ENCODE peak calls at places on chromosomes 7 and 10, in six cellular contexts. U, B, E, C, Q and Y are unnamed samples.

GRCh38 chr10:44473146-44473545 is 88.2 kb upstream of the CXCL12 start:
- DNase-seq in U (no peak), B (no peak), E (no peak), C (no peak), Q (no peak), Y (no peak)

GRCh38 chr7:51590746-51591145 is 274.1 kb upstream of the COBL start:
- DNase-seq in U (no peak), B (no peak), E (no peak), C (no peak), Q (no peak), Y (no peak)

GRCh38 chr7:33895025-33895804 is 10.1 kb upstream of the BMPER start:
- DNase-seq in U (peak; percentile 86), B (peak; percentile 79), E (peak; percentile 78), C (peak; percentile 80), Q (peak; percentile 58), Y (peak; percentile 85)

GRCh38 chr10:128536259-128536658 is 410.0 kb upstream of the MKI67 start:
- DNase-seq in U (no peak), B (no peak), E (no peak), C (no peak), Q (no peak), Y (no peak)

GRCh38 chr7:110839866-110840265 is 251.1 kb upstream of the LRRN3 start:
- DNase-seq in U (no peak), B (no peak), E (peak; percentile 76), C (no peak), Q (no peak), Y (no peak)

GRCh38 chr10:85012305-85012704 is 683.9 kb downstream of the CCSER2 start:
- DNase-seq in U (no peak), B (no peak), E (no peak), C (no peak), Q (no peak), Y (no peak)

GRCh38 chr10:119494224-119495060 is 48.1 kb downstream of the RGS10 start:
- DNase-seq in U (no peak), B (no peak), E (peak; percentile 71), C (no peak), Q (no peak), Y (no peak)

GRCh38 chr7:96921771-96922170 is 83.6 kb upstream of the DLX6 start:
- DNase-seq in U (no peak), B (no peak), E (no peak), C (no peak), Q (no peak), Y (no peak)

GRCh38 chr10:80506836-80507483 is 30.7 kb upstream of the SH2D4B start:
- DNase-seq in U (no peak), B (no peak), E (no peak), C (no peak), Q (no peak), Y (no peak)

GRCh38 chr10:114068054-114068707 is 24.5 kb downstream of the ADRB1 start:
- DNase-seq in U (no peak), B (peak; percentile 20), E (no peak), C (no peak), Q (no peak), Y (no peak)

GRCh38 chr7:138116156-138116555 is 39.9 kb downstream of the AKR1D1 start:
- DNase-seq in U (no peak), B (no peak), E (peak; percentile 9), C (no peak), Q (no peak), Y (no peak)

GRCh38 chr7:44063894-44064651 is 1.3 kb downstream of the PGAM2 start:
- DNase-seq in U (no peak), B (no peak), E (no peak), C (no peak), Q (no peak), Y (no peak)

GRCh38 chr7:21526007-21526406 is 16.8 kb upstream of the DNAH11 start:
- DNase-seq in U (no peak), B (peak; percentile 15), E (peak; percentile 21), C (no peak), Q (no peak), Y (no peak)

GRCh38 chr10:42951486-42952251 is 125.2 kb upstream of the RET start:
- DNase-seq in U (no peak), B (no peak), E (no peak), C (no peak), Q (no peak), Y (no peak)

GRCh38 chr7:158824028-158824427 is 5.3 kb downstream of the ESYT2 start:
- DNase-seq in U (no peak), B (peak; percentile 65), E (no peak), C (no peak), Q (peak; percentile 50), Y (no peak)

GRCh38 chr7:101235050-101235449 is 2.6 kb downstream of the CLDN15 start:
- DNase-seq in U (no peak), B (no peak), E (no peak), C (no peak), Q (no peak), Y (no peak)

GRCh38 chr7:46424934-46425333 is 503.9 kb upstream of the IGFBP3 start:
- DNase-seq in U (no peak), B (no peak), E (peak; percentile 6), C (no peak), Q (no peak), Y (no peak)

GRCh38 chr10:75404335-75405200 is 3.0 kb upstream of the ZNF503 start:
- DNase-seq in U (peak; percentile 46), B (peak; percentile 75), E (no peak), C (no peak), Q (no peak), Y (no peak)

GRCh38 chr10:75403144-75404022 is 1.8 kb upstream of the ZNF503 start:
- DNase-seq in U (peak; percentile 55), B (no peak), E (peak; percentile 35), C (peak; percentile 14), Q (no peak), Y (no peak)

GRCh38 chr10:75405201-75406143 is 3.9 kb upstream of the ZNF503 start:
- DNase-seq in U (peak; percentile 58), B (no peak), E (peak; percentile 31), C (no peak), Q (no peak), Y (no peak)

GRCh38 chr10:75402486-75403143 is 1.1 kb upstream of the ZNF503 start:
- DNase-seq in U (peak; percentile 61), B (peak; percentile 45), E (no peak), C (peak; percentile 17), Q (no peak), Y (no peak)

DNA sequence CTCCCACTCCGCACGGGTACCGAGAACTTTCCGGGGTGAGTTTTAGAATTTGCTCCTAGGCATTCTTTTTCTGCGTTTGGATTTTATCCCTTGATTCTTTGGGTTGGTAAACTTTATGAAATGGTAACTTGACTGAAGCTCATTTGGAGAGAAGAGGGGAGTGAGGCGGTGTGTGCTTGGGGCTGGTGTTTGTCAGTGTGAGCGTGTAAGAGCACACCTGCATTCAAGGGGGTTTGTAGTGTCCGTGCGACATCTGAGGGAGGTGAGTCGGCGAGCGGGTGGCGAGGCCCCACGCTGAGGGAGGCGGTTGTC is 2.4 kb upstream of the ZNF503 start:
- DNase-seq in U (no peak), B (no peak), E (no peak), C (no peak), Q (no peak), Y (no peak)
- H3K27ac ChIP-seq in U (peak overlapping the region; percentile 97), B (peak overlapping the region; percentile 90), E (no peak overlapping the region), C (peak overlapping the region; percentile 90), Q (no peak overlapping the region), Y (no peak overlapping the region)

GRCh38 chr7:30065746-30066145 is 37.5 kb downstream of the PLEKHA8 start:
- DNase-seq in U (no peak), B (no peak), E (no peak), C (no peak), Q (no peak), Y (no peak)
- TF ChIP-seq CTCF in U (no peak), B (no peak), E (no peak), C (no peak), Q (no peak), Y (no peak)

GRCh38 chr10:775245-776075 is 86.0 kb upstream of the DIP2C start:
- DNase-seq in U (no peak), B (no peak), E (no peak), C (no peak), Q (no peak), Y (peak; percentile 67)
- H3K4me3 ChIP-seq in U (no peak overlapping the region), B (no peak overlapping the region), E (no peak overlapping the region), C (no peak overlapping the region), Q (no peak overlapping the region), Y (no peak overlapping the region)

GRCh38 chr10:69179089-69179742 is 818 bp upstream of the SUPV3L1 start:
- DNase-seq in U (peak; percentile 16), B (no peak), E (peak; percentile 83), C (no peak), Q (peak; percentile 35), Y (no peak)
- H3K27ac ChIP-seq in U (peak overlapping the region; percentile 82), B (peak overlapping the region; percentile 75), E (peak overlapping the region; percentile 97), C (peak overlapping the region; percentile 99), Q (peak overlapping the region; percentile 98), Y (peak overlapping the region; percentile 99)

GRCh38 chr10:130691787-130692186 is 555.6 kb downstream of the GLRX3 start:
- DNase-seq in U (no peak), B (no peak), E (no peak), C (no peak), Q (no peak), Y (no peak)

GRCh38 chr10:130689743-130690626 is 553.8 kb downstream of the GLRX3 start:
- DNase-seq in U (no peak), B (no peak), E (no peak), C (no peak), Q (no peak), Y (no peak)

GRCh38 chr10:130687566-130687965 is 551.4 kb downstream of the GLRX3 start:
- DNase-seq in U (no peak), B (no peak), E (no peak), C (no peak), Q (no peak), Y (no peak)

GRCh38 chr10:130686680-130687300 is 550.6 kb downstream of the GLRX3 start:
- DNase-seq in U (no peak), B (no peak), E (no peak), C (no peak), Q (no peak), Y (no peak)
- TF ChIP-seq CTCF in U (no peak), B (no peak), E (no peak), C (no peak), Q (no peak), Y (peak; percentile 26)

GRCh38 chr7:76291346-76292205 is 10.9 kb upstream of the HSPB1 start:
- DNase-seq in U (peak; percentile 98), B (peak; percentile 69), E (peak; percentile 94), C (peak; percentile 90), Q (peak; percentile 79), Y (peak; percentile 91)
- H3K4me3 ChIP-seq in U (peak overlapping the region; percentile 22), B (no peak overlapping the region), E (no peak overlapping the region), C (peak overlapping the region; percentile 26), Q (no peak overlapping the region), Y (peak overlapping the region; percentile 36)

GRCh38 chr10:124675824-124676223 is 68.4 kb downstream of the FAM53B start:
- DNase-seq in U (no peak), B (no peak), E (no peak), C (no peak), Q (no peak), Y (no peak)
- H3K27ac ChIP-seq in U (no peak overlapping the region), B (no peak overlapping the region), E (no peak overlapping the region), C (peak overlapping the region; percentile 53), Q (no peak overlapping the region), Y (peak overlapping the region; percentile 98)